ENCODE peak calls at places on chromosomes 16 and 17, in ten cellular contexts. One of them, this sample, is unnamed.

GRCh38 chr16:67917852-67918236 is 13.8 kb downstream of the CTRL start:
- DNase-seq in Kasumi-1: no peak
- DNase-seq in dermis microvascular lymphatic vessel endothelial cell: peak
- DNase-seq in left ventricle myocardium superior: no peak
- DNase-seq in activated T-cell treated with anti-CD3 and anti-CD28 coated beads for 1 hour: no peak
- DNase-seq in ELR: peak
- DNase-seq in stimulated activated CD8-positive, alpha-beta memory T cell treated with anti-CD3 and anti-CD28 coated beads, Interleukin-15, amount 100 ng/mL, for 4 hours: peak
- DNase-seq in CD4-positive, alpha-beta T cell: no peak
- DNase-seq in activated naive CD4-positive, alpha-beta T cell: no peak
- DNase-seq in HS-27A: peak
- DNase-seq in this sample: peak

GRCh38 chr16:84460406-84461028 is 43.9 kb downstream of the MEAK7 start:
- DNase-seq in Kasumi-1: no peak
- DNase-seq in left ventricle myocardium superior: no peak
- DNase-seq in activated naive CD4-positive, alpha-beta T cell: no peak
- DNase-seq in HS-27A: no peak
- DNase-seq in activated T-cell treated with anti-CD3 and anti-CD28 coated beads for 1 hour: no peak
- DNase-seq in dermis microvascular lymphatic vessel endothelial cell: no peak
- DNase-seq in CD4-positive, alpha-beta T cell: no peak
- DNase-seq in ELR: no peak
- DNase-seq in stimulated activated CD8-positive, alpha-beta memory T cell treated with anti-CD3 and anti-CD28 coated beads, Interleukin-15, amount 100 ng/mL, for 4 hours: no peak
- DNase-seq in this sample: no peak

GRCh38 chr16:88790312-88791150 is 5.5 kb upstream of the PIEZO1 start:
- DNase-seq in left ventricle myocardium superior: peak
- DNase-seq in Kasumi-1: peak
- DNase-seq in CD4-positive, alpha-beta T cell: peak
- DNase-seq in stimulated activated CD8-positive, alpha-beta memory T cell treated with anti-CD3 and anti-CD28 coated beads, Interleukin-15, amount 100 ng/mL, for 4 hours: no peak
- DNase-seq in activated naive CD4-positive, alpha-beta T cell: peak
- DNase-seq in ELR: peak
- DNase-seq in HS-27A: no peak
- DNase-seq in activated T-cell treated with anti-CD3 and anti-CD28 coated beads for 1 hour: no peak
- DNase-seq in dermis microvascular lymphatic vessel endothelial cell: no peak
- DNase-seq in this sample: no peak

GRCh38 chr16:66508261-66508913 is 41.5 kb downstream of the TK2 start:
- DNase-seq in ELR: peak
- DNase-seq in activated T-cell treated with anti-CD3 and anti-CD28 coated beads for 1 hour: no peak
- DNase-seq in left ventricle myocardium superior: no peak
- DNase-seq in HS-27A: no peak
- DNase-seq in dermis microvascular lymphatic vessel endothelial cell: peak
- DNase-seq in CD4-positive, alpha-beta T cell: no peak
- DNase-seq in Kasumi-1: no peak
- DNase-seq in activated naive CD4-positive, alpha-beta T cell: no peak
- DNase-seq in stimulated activated CD8-positive, alpha-beta memory T cell treated with anti-CD3 and anti-CD28 coated beads, Interleukin-15, amount 100 ng/mL, for 4 hours: no peak
- DNase-seq in this sample: no peak

GRCh38 chr17:57607553-57608120 is 137.5 kb downstream of the CCDC182 start:
- DNase-seq in activated T-cell treated with anti-CD3 and anti-CD28 coated beads for 1 hour: no peak
- DNase-seq in stimulated activated CD8-positive, alpha-beta memory T cell treated with anti-CD3 and anti-CD28 coated beads, Interleukin-15, amount 100 ng/mL, for 4 hours: no peak
- DNase-seq in ELR: no peak
- DNase-seq in dermis microvascular lymphatic vessel endothelial cell: no peak
- DNase-seq in activated naive CD4-positive, alpha-beta T cell: no peak
- DNase-seq in HS-27A: no peak
- DNase-seq in left ventricle myocardium superior: no peak
- DNase-seq in Kasumi-1: no peak
- DNase-seq in CD4-positive, alpha-beta T cell: no peak
- DNase-seq in this sample: peak

GRCh38 chr16:23080329-23080728 is 68.9 kb downstream of the USP31 start:
- DNase-seq in CD4-positive, alpha-beta T cell: no peak
- DNase-seq in Kasumi-1: no peak
- DNase-seq in activated T-cell treated with anti-CD3 and anti-CD28 coated beads for 1 hour: no peak
- DNase-seq in left ventricle myocardium superior: no peak
- DNase-seq in ELR: no peak
- DNase-seq in stimulated activated CD8-positive, alpha-beta memory T cell treated with anti-CD3 and anti-CD28 coated beads, Interleukin-15, amount 100 ng/mL, for 4 hours: no peak
- DNase-seq in activated naive CD4-positive, alpha-beta T cell: no peak
- DNase-seq in dermis microvascular lymphatic vessel endothelial cell: no peak
- DNase-seq in HS-27A: no peak
- DNase-seq in this sample: no peak

GRCh38 chr17:56478836-56479447 is 114.6 kb upstream of the NOG start:
- DNase-seq in Kasumi-1: peak
- DNase-seq in left ventricle myocardium superior: no peak
- DNase-seq in stimulated activated CD8-positive, alpha-beta memory T cell treated with anti-CD3 and anti-CD28 coated beads, Interleukin-15, amount 100 ng/mL, for 4 hours: no peak
- DNase-seq in activated naive CD4-positive, alpha-beta T cell: no peak
- DNase-seq in ELR: peak
- DNase-seq in HS-27A: peak
- DNase-seq in CD4-positive, alpha-beta T cell: no peak
- DNase-seq in dermis microvascular lymphatic vessel endothelial cell: peak
- DNase-seq in activated T-cell treated with anti-CD3 and anti-CD28 coated beads for 1 hour: no peak
- DNase-seq in this sample: peak

GRCh38 chr17:45050680-45051059 is 762 bp downstream of the DCAKD start:
- DNase-seq in left ventricle myocardium superior: no peak
- DNase-seq in CD4-positive, alpha-beta T cell: no peak
- DNase-seq in ELR: peak
- DNase-seq in activated T-cell treated with anti-CD3 and anti-CD28 coated beads for 1 hour: peak
- DNase-seq in activated naive CD4-positive, alpha-beta T cell: peak
- DNase-seq in stimulated activated CD8-positive, alpha-beta memory T cell treated with anti-CD3 and anti-CD28 coated beads, Interleukin-15, amount 100 ng/mL, for 4 hours: no peak
- DNase-seq in dermis microvascular lymphatic vessel endothelial cell: peak
- DNase-seq in Kasumi-1: peak
- DNase-seq in HS-27A: no peak
- DNase-seq in this sample: peak

GRCh38 chr17:83122834-83123233 is 43.4 kb downstream of the METRNL start:
- DNase-seq in stimulated activated CD8-positive, alpha-beta memory T cell treated with anti-CD3 and anti-CD28 coated beads, Interleukin-15, amount 100 ng/mL, for 4 hours: no peak
- DNase-seq in ELR: no peak
- DNase-seq in HS-27A: no peak
- DNase-seq in Kasumi-1: no peak
- DNase-seq in left ventricle myocardium superior: no peak
- DNase-seq in CD4-positive, alpha-beta T cell: no peak
- DNase-seq in dermis microvascular lymphatic vessel endothelial cell: no peak
- DNase-seq in activated naive CD4-positive, alpha-beta T cell: no peak
- DNase-seq in activated T-cell treated with anti-CD3 and anti-CD28 coated beads for 1 hour: no peak
- DNase-seq in this sample: no peak

GRCh38 chr17:78645421-78646295 is 68.5 kb upstream of the DNAH17 start:
- DNase-seq in ELR: peak
- DNase-seq in activated T-cell treated with anti-CD3 and anti-CD28 coated beads for 1 hour: peak
- DNase-seq in HS-27A: no peak
- DNase-seq in Kasumi-1: no peak
- DNase-seq in CD4-positive, alpha-beta T cell: peak
- DNase-seq in left ventricle myocardium superior: peak
- DNase-seq in stimulated activated CD8-positive, alpha-beta memory T cell treated with anti-CD3 and anti-CD28 coated beads, Interleukin-15, amount 100 ng/mL, for 4 hours: peak
- DNase-seq in dermis microvascular lymphatic vessel endothelial cell: peak
- DNase-seq in activated naive CD4-positive, alpha-beta T cell: peak
- DNase-seq in this sample: no peak

GRCh38 chr16:3467920-3468319 is 24.4 kb downstream of the NAA60 start:
- DNase-seq in HS-27A: no peak
- DNase-seq in Kasumi-1: no peak
- DNase-seq in stimulated activated CD8-positive, alpha-beta memory T cell treated with anti-CD3 and anti-CD28 coated beads, Interleukin-15, amount 100 ng/mL, for 4 hours: no peak
- DNase-seq in ELR: peak
- DNase-seq in CD4-positive, alpha-beta T cell: no peak
- DNase-seq in dermis microvascular lymphatic vessel endothelial cell: no peak
- DNase-seq in left ventricle myocardium superior: no peak
- DNase-seq in activated T-cell treated with anti-CD3 and anti-CD28 coated beads for 1 hour: no peak
- DNase-seq in activated naive CD4-positive, alpha-beta T cell: no peak
- DNase-seq in this sample: peak

GRCh38 chr17:60082946-60083471 is 4.3 kb upstream of the HEATR6 start:
- DNase-seq in CD4-positive, alpha-beta T cell: no peak
- DNase-seq in activated naive CD4-positive, alpha-beta T cell: no peak
- DNase-seq in HS-27A: no peak
- DNase-seq in left ventricle myocardium superior: no peak
- DNase-seq in Kasumi-1: no peak
- DNase-seq in stimulated activated CD8-positive, alpha-beta memory T cell treated with anti-CD3 and anti-CD28 coated beads, Interleukin-15, amount 100 ng/mL, for 4 hours: no peak
- DNase-seq in dermis microvascular lymphatic vessel endothelial cell: no peak
- DNase-seq in ELR: peak
- DNase-seq in activated T-cell treated with anti-CD3 and anti-CD28 coated beads for 1 hour: no peak
- DNase-seq in this sample: no peak

GRCh38 chr17:45364531-45365390 is 47.9 kb upstream of the MAP3K14 start:
- DNase-seq in ELR: no peak
- DNase-seq in dermis microvascular lymphatic vessel endothelial cell: peak
- DNase-seq in activated T-cell treated with anti-CD3 and anti-CD28 coated beads for 1 hour: no peak
- DNase-seq in activated naive CD4-positive, alpha-beta T cell: no peak
- DNase-seq in left ventricle myocardium superior: no peak
- DNase-seq in CD4-positive, alpha-beta T cell: no peak
- DNase-seq in HS-27A: no peak
- DNase-seq in Kasumi-1: no peak
- DNase-seq in stimulated activated CD8-positive, alpha-beta memory T cell treated with anti-CD3 and anti-CD28 coated beads, Interleukin-15, amount 100 ng/mL, for 4 hours: no peak
- DNase-seq in this sample: no peak

GRCh38 chr17:74457146-74457819 is 9.2 kb upstream of the CD300A start:
- DNase-seq in dermis microvascular lymphatic vessel endothelial cell: peak
- DNase-seq in activated naive CD4-positive, alpha-beta T cell: peak
- DNase-seq in Kasumi-1: peak
- DNase-seq in left ventricle myocardium superior: peak
- DNase-seq in stimulated activated CD8-positive, alpha-beta memory T cell treated with anti-CD3 and anti-CD28 coated beads, Interleukin-15, amount 100 ng/mL, for 4 hours: peak
- DNase-seq in activated T-cell treated with anti-CD3 and anti-CD28 coated beads for 1 hour: peak
- DNase-seq in ELR: peak
- DNase-seq in HS-27A: peak
- DNase-seq in CD4-positive, alpha-beta T cell: peak
- DNase-seq in this sample: peak

GRCh38 chr17:42005128-42005527 is 12.1 kb downstream of the DNAJC7 start:
- DNase-seq in left ventricle myocardium superior: no peak
- DNase-seq in dermis microvascular lymphatic vessel endothelial cell: no peak
- DNase-seq in Kasumi-1: no peak
- DNase-seq in stimulated activated CD8-positive, alpha-beta memory T cell treated with anti-CD3 and anti-CD28 coated beads, Interleukin-15, amount 100 ng/mL, for 4 hours: no peak
- DNase-seq in activated naive CD4-positive, alpha-beta T cell: no peak
- DNase-seq in activated T-cell treated with anti-CD3 and anti-CD28 coated beads for 1 hour: no peak
- DNase-seq in HS-27A: no peak
- DNase-seq in ELR: no peak
- DNase-seq in CD4-positive, alpha-beta T cell: no peak
- DNase-seq in this sample: no peak

GRCh38 chr17:76599699-76600460 is 14.2 kb upstream of the ST6GALNAC2 start:
- DNase-seq in activated T-cell treated with anti-CD3 and anti-CD28 coated beads for 1 hour: no peak
- DNase-seq in ELR: no peak
- DNase-seq in Kasumi-1: peak
- DNase-seq in CD4-positive, alpha-beta T cell: no peak
- DNase-seq in stimulated activated CD8-positive, alpha-beta memory T cell treated with anti-CD3 and anti-CD28 coated beads, Interleukin-15, amount 100 ng/mL, for 4 hours: no peak
- DNase-seq in HS-27A: no peak
- DNase-seq in activated naive CD4-positive, alpha-beta T cell: no peak
- DNase-seq in dermis microvascular lymphatic vessel endothelial cell: peak
- DNase-seq in left ventricle myocardium superior: no peak
- DNase-seq in this sample: no peak

GRCh38 chr16:15769239-15769638 is 87.6 kb downstream of the MYH11 start:
- DNase-seq in activated naive CD4-positive, alpha-beta T cell: no peak
- DNase-seq in HS-27A: no peak
- DNase-seq in activated T-cell treated with anti-CD3 and anti-CD28 coated beads for 1 hour: no peak
- DNase-seq in ELR: no peak
- DNase-seq in Kasumi-1: no peak
- DNase-seq in dermis microvascular lymphatic vessel endothelial cell: no peak
- DNase-seq in CD4-positive, alpha-beta T cell: no peak
- DNase-seq in left ventricle myocardium superior: no peak
- DNase-seq in stimulated activated CD8-positive, alpha-beta memory T cell treated with anti-CD3 and anti-CD28 coated beads, Interleukin-15, amount 100 ng/mL, for 4 hours: no peak
- DNase-seq in this sample: no peak

GRCh38 chr16:27698266-27698665 is 148.3 kb downstream of the KATNIP start:
- DNase-seq in activated T-cell treated with anti-CD3 and anti-CD28 coated beads for 1 hour: no peak
- DNase-seq in ELR: peak
- DNase-seq in CD4-positive, alpha-beta T cell: no peak
- DNase-seq in stimulated activated CD8-positive, alpha-beta memory T cell treated with anti-CD3 and anti-CD28 coated beads, Interleukin-15, amount 100 ng/mL, for 4 hours: no peak
- DNase-seq in activated naive CD4-positive, alpha-beta T cell: no peak
- DNase-seq in HS-27A: no peak
- DNase-seq in dermis microvascular lymphatic vessel endothelial cell: peak
- DNase-seq in Kasumi-1: no peak
- DNase-seq in left ventricle myocardium superior: peak
- DNase-seq in this sample: no peak

GRCh38 chr17:57317016-57317415 is 60.7 kb downstream of the MSI2 start:
- DNase-seq in activated T-cell treated with anti-CD3 and anti-CD28 coated beads for 1 hour: no peak
- DNase-seq in activated naive CD4-positive, alpha-beta T cell: no peak
- DNase-seq in CD4-positive, alpha-beta T cell: no peak
- DNase-seq in Kasumi-1: no peak
- DNase-seq in dermis microvascular lymphatic vessel endothelial cell: no peak
- DNase-seq in stimulated activated CD8-positive, alpha-beta memory T cell treated with anti-CD3 and anti-CD28 coated beads, Interleukin-15, amount 100 ng/mL, for 4 hours: no peak
- DNase-seq in left ventricle myocardium superior: no peak
- DNase-seq in HS-27A: no peak
- DNase-seq in ELR: no peak
- DNase-seq in this sample: no peak

GRCh38 chr17:70184207-70184606 is 14.9 kb downstream of the KCNJ2 start:
- DNase-seq in Kasumi-1: no peak
- DNase-seq in left ventricle myocardium superior: no peak
- DNase-seq in activated T-cell treated with anti-CD3 and anti-CD28 coated beads for 1 hour: no peak
- DNase-seq in CD4-positive, alpha-beta T cell: no peak
- DNase-seq in activated naive CD4-positive, alpha-beta T cell: no peak
- DNase-seq in stimulated activated CD8-positive, alpha-beta memory T cell treated with anti-CD3 and anti-CD28 coated beads, Interleukin-15, amount 100 ng/mL, for 4 hours: no peak
- DNase-seq in HS-27A: no peak
- DNase-seq in dermis microvascular lymphatic vessel endothelial cell: no peak
- DNase-seq in ELR: no peak
- DNase-seq in this sample: no peak

GRCh38 chr16:11585460-11586374 is 1.0 kb downstream of the LITAF start:
- DNase-seq in left ventricle myocardium superior: peak
- DNase-seq in CD4-positive, alpha-beta T cell: no peak
- DNase-seq in stimulated activated CD8-positive, alpha-beta memory T cell treated with anti-CD3 and anti-CD28 coated beads, Interleukin-15, amount 100 ng/mL, for 4 hours: no peak
- DNase-seq in activated T-cell treated with anti-CD3 and anti-CD28 coated beads for 1 hour: peak
- DNase-seq in ELR: peak
- DNase-seq in HS-27A: no peak
- DNase-seq in dermis microvascular lymphatic vessel endothelial cell: no peak
- DNase-seq in activated naive CD4-positive, alpha-beta T cell: peak
- DNase-seq in Kasumi-1: no peak
- DNase-seq in this sample: peak

GRCh38 chr17:6489016-6489550 is 44.8 kb downstream of the PIMREG start:
- DNase-seq in CD4-positive, alpha-beta T cell: no peak
- DNase-seq in left ventricle myocardium superior: no peak
- DNase-seq in ELR: no peak
- DNase-seq in Kasumi-1: no peak
- DNase-seq in activated T-cell treated with anti-CD3 and anti-CD28 coated beads for 1 hour: no peak
- DNase-seq in dermis microvascular lymphatic vessel endothelial cell: no peak
- DNase-seq in stimulated activated CD8-positive, alpha-beta memory T cell treated with anti-CD3 and anti-CD28 coated beads, Interleukin-15, amount 100 ng/mL, for 4 hours: no peak
- DNase-seq in activated naive CD4-positive, alpha-beta T cell: no peak
- DNase-seq in HS-27A: no peak
- DNase-seq in this sample: no peak

This sample was measured in RKO.